ENCODE peak calls at places on chromosomes 5 and 9, in ten cellular contexts. R is AG04450; N is stimulated activated naive CD8-positive, alpha-beta T cell treated with anti-CD3 and anti-CD28 coated beads, Interleukin-15, amount 100 ng/mL, for 72 hours; A is stimulated activated CD4-positive, alpha-beta T cell treated with anti-CD3 and anti-CD28 coated beads, Interleukin-12 subunit alpha, Interleukin-12 subunit beta, amount 100 ng/mL, for 24 hours; V is neural crest cell; L is GM23248; X is HEK293T; M is Karpas-422; O is activated T-helper 9 cell treated with anti-CD3 and anti-CD28 coated beads, Interleukin-2, amount 50 U/mL, for 16 hours; E is SJSA1. W is an unnamed sample.

GRCh38 chr5:2904956-2905355 is 153.5 kb upstream of the IRX2 start:
- DNase-seq in R (no peak), E (no peak), V (no peak), L (no peak), O (no peak), X (no peak), A (no peak), N (no peak), M (no peak), W (no peak)

GRCh38 chr5:81086881-81087281 is 126.7 kb downstream of the RASGRF2 start:
- DNase-seq in X (no peak), N (no peak), E (no peak), O (no peak), V (no peak), M (no peak), L (no peak), A (no peak), R (no peak), W (no peak)

GRCh38 chr5:142816577-142816976 is 46.4 kb downstream of the ARHGAP26 start:
- DNase-seq in M (no peak), N (no peak), X (no peak), R (no peak), L (peak), E (peak), O (no peak), V (no peak), A (no peak), W (peak)

GRCh38 chr5:2751592-2752021 is at the start of gene IRX2:
- DNase-seq in O (no peak), L (peak), N (no peak), X (no peak), M (no peak), A (no peak), V (peak), R (no peak), E (peak), W (peak)

GRCh38 chr5:84758008-84758407 is 373.3 kb upstream of the EDIL3 start:
- DNase-seq in M (no peak), O (no peak), X (no peak), R (no peak), L (no peak), N (no peak), E (no peak), V (no peak), A (no peak), W (no peak)

GRCh38 chr5:177996660-177997318 is 747 bp upstream of the PROP1 start:
- DNase-seq in O (no peak), V (no peak), R (no peak), M (peak), E (no peak), L (no peak), A (no peak), X (no peak), N (no peak), W (no peak)

GRCh38 chr9:125416517-125416916 is 154.9 kb downstream of the GAPVD1 start:
- DNase-seq in N (no peak), M (no peak), E (no peak), X (no peak), A (no peak), O (no peak), L (no peak), R (no peak), V (no peak), W (no peak)

GRCh38 chr9:466749-467148 is 252.1 kb downstream of the DOCK8 start:
- DNase-seq in M (no peak), L (no peak), R (no peak), E (no peak), X (no peak), O (no peak), N (no peak), V (no peak), A (no peak), W (no peak)

GRCh38 chr9:68546596-68547390 is 6.1 kb upstream of the TMEM252 start:
- DNase-seq in A (no peak), N (no peak), L (no peak), M (no peak), V (no peak), E (no peak), R (no peak), X (no peak), O (no peak), W (peak)

GRCh38 chr9:99433555-99433954 is 211.5 kb downstream of the SEC61B start:
- DNase-seq in O (peak), V (no peak), N (peak), E (peak), A (peak), X (peak), R (no peak), L (peak), M (peak), W (peak)

GRCh38 chr5:116038817-116039216 is 6.5 kb downstream of the ARL14EPL start:
- DNase-seq in L (no peak), A (no peak), M (peak), N (no peak), O (no peak), E (no peak), R (no peak), V (no peak), X (no peak), W (no peak)

GRCh38 chr9:130668196-130668595 is 3.8 kb downstream of the PRDM12 start:
- DNase-seq in O (no peak), A (no peak), N (no peak), E (no peak), X (no peak), R (no peak), V (no peak), L (no peak), M (no peak), W (no peak)

GRCh38 chr5:96336351-96336985 is 96.6 kb downstream of the PCSK1 start:
- DNase-seq in R (peak), L (peak), V (peak), E (peak), M (peak), N (peak), A (peak), X (peak), O (peak), W (peak)

GRCh38 chr9:69885474-69885929 is 64.9 kb downstream of the CFAP95 start:
- DNase-seq in N (no peak), E (peak), V (no peak), R (no peak), L (peak), X (no peak), A (no peak), O (no peak), M (no peak), W (peak)

GRCh38 chr9:122402403-122403268 is 31.8 kb downstream of the PTGS1 start:
- DNase-seq in M (no peak), O (no peak), E (peak), V (no peak), N (peak), X (no peak), L (peak), R (peak), A (peak), W (peak)

GRCh38 chr5:132483101-132483500 is 7.5 kb downstream of the IRF1 start:
- DNase-seq in V (no peak), E (no peak), R (no peak), L (no peak), A (no peak), M (no peak), N (peak), X (no peak), O (no peak), W (no peak)

GRCh38 chr5:122392224-122392623 is 80.2 kb downstream of the SNCAIP start:
- DNase-seq in A (no peak), R (no peak), L (no peak), X (no peak), M (no peak), N (no peak), E (no peak), V (no peak), O (no peak), W (no peak)

GRCh38 chr5:134240421-134240962 is 14.6 kb upstream of the PPP2CA start:
- DNase-seq in A (no peak), E (no peak), N (no peak), X (peak), O (no peak), V (no peak), R (peak), M (no peak), L (peak), W (peak)

GRCh38 chr5:149730620-149731331 is 666 bp downstream of the PPARGC1B start:
- DNase-seq in X (peak), L (peak), V (peak), M (peak), A (peak), O (peak), R (no peak), N (peak), E (peak), W (peak)